ENCODE peak calls at places on chromosome 9, in six cellular contexts. One of them, this sample, is unnamed.
A peak's percentile ranks its signal among the peaks of the same experiment; 100 is the strongest.

GRCh38 chr9:97299809-97300414 is 7.5 kb upstream of the CCDC180 start:
- DNase-seq in sciatic nerve: no peak
- DNase-seq in AG09309: no peak
- DNase-seq in right cardiac atrium: no peak
- DNase-seq in cardiac fibroblast: no peak
- DNase-seq in coronary artery: no peak
- DNase-seq in this sample: no peak

GRCh38 chr9:71036501-71036900 is 84.9 kb downstream of the TRPM3 start:
- DNase-seq in sciatic nerve: no peak
- DNase-seq in AG09309: no peak
- DNase-seq in right cardiac atrium: no peak
- DNase-seq in cardiac fibroblast: peak; percentile 71
- DNase-seq in coronary artery: no peak
- DNase-seq in this sample: no peak

GRCh38 chr9:93531374-93531773 is 45.0 kb upstream of the PHF2 start:
- DNase-seq in sciatic nerve: no peak
- DNase-seq in AG09309: no peak
- DNase-seq in right cardiac atrium: no peak
- DNase-seq in cardiac fibroblast: peak; percentile 10
- DNase-seq in coronary artery: no peak
- DNase-seq in this sample: no peak

GRCh38 chr9:87650611-87651295 is 75.2 kb upstream of the CTSL start:
- DNase-seq in sciatic nerve: no peak
- DNase-seq in AG09309: no peak
- DNase-seq in right cardiac atrium: no peak
- DNase-seq in cardiac fibroblast: no peak
- DNase-seq in coronary artery: peak; percentile 24
- DNase-seq in this sample: no peak

GRCh38 chr9:132042324-132042723 is 37.3 kb downstream of the MED27 start:
- DNase-seq in sciatic nerve: no peak
- DNase-seq in AG09309: peak; percentile 87
- DNase-seq in right cardiac atrium: no peak
- DNase-seq in cardiac fibroblast: peak; percentile 97
- DNase-seq in coronary artery: no peak
- DNase-seq in this sample: peak; percentile 78

GRCh38 chr9:79817469-79818004 is 245.8 kb downstream of the TLE4 start:
- DNase-seq in sciatic nerve: no peak
- DNase-seq in AG09309: no peak
- DNase-seq in right cardiac atrium: peak; percentile 43
- DNase-seq in cardiac fibroblast: no peak
- DNase-seq in coronary artery: no peak
- DNase-seq in this sample: no peak

GRCh38 chr9:86508208-86508903 is 154.1 kb upstream of the TUT7 start:
- DNase-seq in sciatic nerve: no peak
- DNase-seq in AG09309: no peak
- DNase-seq in right cardiac atrium: no peak
- DNase-seq in cardiac fibroblast: no peak
- DNase-seq in coronary artery: no peak
- DNase-seq in this sample: no peak

GRCh38 chr9:128245293-128246151 is 30.3 kb downstream of the GOLGA2 start:
- DNase-seq in sciatic nerve: peak; percentile 83
- DNase-seq in AG09309: no peak
- DNase-seq in right cardiac atrium: peak; percentile 79
- DNase-seq in cardiac fibroblast: peak; percentile 75
- DNase-seq in coronary artery: no peak
- DNase-seq in this sample: peak; percentile 98

GRCh38 chr9:108476574-108476973 is 379.2 kb downstream of the ACTL7B start:
- DNase-seq in sciatic nerve: no peak
- DNase-seq in AG09309: peak; percentile 32
- DNase-seq in right cardiac atrium: no peak
- DNase-seq in cardiac fibroblast: peak; percentile 46
- DNase-seq in coronary artery: no peak
- DNase-seq in this sample: no peak

GRCh38 chr9:129483467-129484324 is 137.2 kb downstream of the C9orf50 start:
- DNase-seq in sciatic nerve: peak; percentile 93
- DNase-seq in AG09309: peak; percentile 81
- DNase-seq in right cardiac atrium: peak; percentile 95
- DNase-seq in cardiac fibroblast: peak; percentile 97
- DNase-seq in coronary artery: peak; percentile 97
- DNase-seq in this sample: no peak

GRCh38 chr9:3359778-3360177 is 166.0 kb downstream of the RFX3 start:
- DNase-seq in sciatic nerve: no peak
- DNase-seq in AG09309: no peak
- DNase-seq in right cardiac atrium: no peak
- DNase-seq in cardiac fibroblast: no peak
- DNase-seq in coronary artery: no peak
- DNase-seq in this sample: no peak

GRCh38 chr9:70093944-70094343 is 50.3 kb downstream of the MAMDC2 start:
- DNase-seq in sciatic nerve: no peak
- DNase-seq in AG09309: no peak
- DNase-seq in right cardiac atrium: no peak
- DNase-seq in cardiac fibroblast: no peak
- DNase-seq in coronary artery: no peak
- DNase-seq in this sample: no peak

GRCh38 chr9:20805766-20806165 is 121.7 kb downstream of the FOCAD start:
- DNase-seq in sciatic nerve: no peak
- DNase-seq in AG09309: no peak
- DNase-seq in right cardiac atrium: no peak
- DNase-seq in cardiac fibroblast: no peak
- DNase-seq in coronary artery: no peak
- DNase-seq in this sample: no peak

GRCh38 chr9:114551750-114552685 is 35.6 kb upstream of the ATP6V1G1 start:
- DNase-seq in sciatic nerve: peak; percentile 61
- DNase-seq in AG09309: peak; percentile 98
- DNase-seq in right cardiac atrium: no peak
- DNase-seq in cardiac fibroblast: peak; percentile 99
- DNase-seq in coronary artery: no peak
- DNase-seq in this sample: peak; percentile 90

GRCh38 chr9:117030254-117030768 is 343.2 kb downstream of the TRIM32 start:
- DNase-seq in sciatic nerve: no peak
- DNase-seq in AG09309: no peak
- DNase-seq in right cardiac atrium: no peak
- DNase-seq in cardiac fibroblast: no peak
- DNase-seq in coronary artery: no peak
- DNase-seq in this sample: no peak

GRCh38 chr9:121816845-121817450 is 165.5 kb downstream of the DAB2IP start:
- DNase-seq in sciatic nerve: no peak
- DNase-seq in AG09309: no peak
- DNase-seq in right cardiac atrium: no peak
- DNase-seq in cardiac fibroblast: no peak
- DNase-seq in coronary artery: peak; percentile 47
- DNase-seq in this sample: no peak

GRCh38 chr9:88960632-88961031 is 30.6 kb upstream of the S1PR3 start:
- DNase-seq in sciatic nerve: no peak
- DNase-seq in AG09309: no peak
- DNase-seq in right cardiac atrium: no peak
- DNase-seq in cardiac fibroblast: no peak
- DNase-seq in coronary artery: no peak
- DNase-seq in this sample: no peak

GRCh38 chr9:82115900-82116299 is 127.3 kb downstream of the SPATA31D1 start:
- DNase-seq in sciatic nerve: no peak
- DNase-seq in AG09309: no peak
- DNase-seq in right cardiac atrium: no peak
- DNase-seq in cardiac fibroblast: no peak
- DNase-seq in coronary artery: no peak
- DNase-seq in this sample: no peak

GRCh38 chr9:6243746-6244145 is 28.1 kb downstream of the IL33 start:
- DNase-seq in sciatic nerve: no peak
- DNase-seq in AG09309: peak; percentile 48
- DNase-seq in right cardiac atrium: no peak
- DNase-seq in cardiac fibroblast: peak; percentile 67
- DNase-seq in coronary artery: no peak
- DNase-seq in this sample: no peak

GRCh38 chr9:107183176-107183575 is 99.9 kb upstream of the RAD23B start:
- DNase-seq in sciatic nerve: no peak
- DNase-seq in AG09309: no peak
- DNase-seq in right cardiac atrium: no peak
- DNase-seq in cardiac fibroblast: no peak
- DNase-seq in coronary artery: no peak
- DNase-seq in this sample: no peak

This sample was measured in H54.